ENCODE peak calls at places on chromosomes 11 and 22, in five cellular contexts. N, D, S, L and T are unnamed samples.

GRCh38 chr22:40485813-40486610 is 115.6 kb downstream of the SGSM3 start:
- DNase-seq in N (no peak), D (no peak), S (no peak), L (no peak), T (no peak)

GRCh38 chr22:49193348-49193747 is 634.3 kb downstream of the BRD1 start:
- DNase-seq in N (no peak), D (no peak), S (no peak), L (no peak), T (no peak)

GRCh38 chr11:66855574-66856495 is 1.0 kb upstream of the LRFN4 start:
- DNase-seq in N (no peak), D (no peak), S (no peak), L (peak; percentile 97), T (peak; percentile 96)

GRCh38 chr11:19727246-19727645 is 14.6 kb downstream of the NAV2 start:
- DNase-seq in N (no peak), D (no peak), S (no peak), L (no peak), T (no peak)

GRCh38 chr11:9265211-9266131 is at the start of gene DENND5A:
- DNase-seq in N (peak; percentile 15), D (no peak), S (peak; percentile 57), L (peak; percentile 92), T (peak; percentile 88)

GRCh38 chr11:120208777-120209176 is 2.1 kb upstream of the OAF start:
- DNase-seq in N (no peak), D (no peak), S (no peak), L (no peak), T (no peak)

GRCh38 chr22:44540756-44541670 is 43.0 kb upstream of the RTL6 start:
- DNase-seq in N (no peak), D (no peak), S (no peak), L (no peak), T (no peak)

GRCh38 chr11:14384338-14384737 is 25.4 kb upstream of the RRAS2 start:
- DNase-seq in N (no peak), D (no peak), S (no peak), L (no peak), T (no peak)

GRCh38 chr11:22787055-22787454 is 42.5 kb downstream of the SVIP start:
- DNase-seq in N (no peak), D (no peak), S (no peak), L (no peak), T (no peak)

GRCh38 chr22:34885852-34886251 is 180.1 kb upstream of the ISX start:
- DNase-seq in N (no peak), D (no peak), S (no peak), L (no peak), T (no peak)

GRCh38 chr11:73710964-73711363 is 49.9 kb downstream of the RAB6A start:
- DNase-seq in N (no peak), D (no peak), S (no peak), L (no peak), T (no peak)